ENCODE peak calls at places on chromosome 1, in ten cellular contexts. D is left lung; W is PC-3; B is A549; Y is hepatocyte; P is transverse colon; I is CD8-positive, alpha-beta T cell; V is pancreas; L is ovary; S is CD4-positive, CD25-positive, alpha-beta regulatory T cell. E is an unnamed sample.

GRCh38 chr1:205446828-205447227 is 9.0 kb downstream of the BLACAT1 start:
- DNase-seq in D (no peak), W (no peak), B (no peak), Y (no peak), P (no peak), I (no peak), V (no peak), L (no peak), S (no peak), E (peak; percentile 74)

GRCh38 chr1:187009320-187009719 is 180.6 kb downstream of the PLA2G4A start:
- DNase-seq in D (no peak), W (no peak), B (no peak), Y (no peak), P (no peak), I (no peak), V (no peak), L (no peak), S (no peak), E (no peak)

GRCh38 chr1:240831922-240832321 is 220.0 kb upstream of the GREM2 start:
- DNase-seq in D (no peak), W (peak; percentile 36), B (no peak), Y (no peak), P (no peak), I (no peak), V (no peak), L (no peak), S (no peak), E (no peak)

GRCh38 chr1:156797212-156797871 is 19.3 kb downstream of the SH2D2A start:
- DNase-seq in D (no peak), W (peak; percentile 85), B (peak; percentile 75), Y (peak; percentile 69), P (peak; percentile 50), I (peak; percentile 65), V (no peak), L (no peak), S (peak; percentile 81), E (peak; percentile 50)

GRCh38 chr1:218424528-218424927 is 79.4 kb downstream of the TGFB2 start:
- DNase-seq in D (no peak), W (peak; percentile 49), B (no peak), Y (no peak), P (no peak), I (no peak), V (no peak), L (no peak), S (no peak), E (peak; percentile 13)

GRCh38 chr1:65308781-65309316 is 494 bp upstream of the DNAJC6 start:
- DNase-seq in D (no peak), W (no peak), B (no peak), Y (no peak), P (no peak), I (no peak), V (no peak), L (no peak), S (no peak), E (no peak)

GRCh38 chr1:171221665-171222591 is 26.4 kb upstream of the FMO1 start:
- DNase-seq in D (no peak), W (peak; percentile 31), B (no peak), Y (no peak), P (no peak), I (no peak), V (no peak), L (peak; percentile 34), S (no peak), E (peak; percentile 46)

GRCh38 chr1:221268295-221268694 is 389.1 kb downstream of the HLX start:
- DNase-seq in D (no peak), W (peak; percentile 50), B (no peak), Y (no peak), P (no peak), I (no peak), V (no peak), L (no peak), S (no peak), E (peak; percentile 58)

GRCh38 chr1:99737016-99737415 is 29.4 kb downstream of the FRRS1 start:
- DNase-seq in D (no peak), W (peak; percentile 61), B (peak; percentile 29), Y (peak; percentile 42), P (peak; percentile 26), I (no peak), V (no peak), L (no peak), S (peak; percentile 11), E (peak; percentile 65)

GRCh38 chr1:167546935-167547334 is 6.6 kb downstream of the CREG1 start:
- DNase-seq in D (no peak), W (no peak), B (no peak), Y (no peak), P (no peak), I (no peak), V (no peak), L (no peak), S (no peak), E (no peak)

GRCh38 chr1:83692524-83693336 is 306.2 kb downstream of the TTLL7 start:
- DNase-seq in D (no peak), W (peak; percentile 16), B (no peak), Y (peak; percentile 38), P (no peak), I (peak; percentile 54), V (peak; percentile 19), L (no peak), S (peak; percentile 51), E (peak; percentile 63)

GRCh38 chr1:55039342-55040082 is at the start of gene PCSK9:
- DNase-seq in D (peak; percentile 88), W (peak; percentile 39), B (peak; percentile 39), Y (peak; percentile 77), P (no peak), I (no peak), V (peak; percentile 46), L (no peak), S (no peak), E (peak; percentile 51)

GRCh38 chr1:59601032-59601431 is 213.7 kb upstream of the HOOK1 start:
- DNase-seq in D (no peak), W (no peak), B (no peak), Y (no peak), P (peak; percentile 26), I (no peak), V (no peak), L (no peak), S (no peak), E (peak; percentile 15)

GRCh38 chr1:76425104-76425842 is 350.7 kb downstream of the ST6GALNAC3 start:
- DNase-seq in D (no peak), W (no peak), B (no peak), Y (no peak), P (no peak), I (no peak), V (no peak), L (no peak), S (no peak), E (peak; percentile 15)

GRCh38 chr1:197269053-197269452 is 1.0 kb downstream of the CRB1 start:
- DNase-seq in D (no peak), W (no peak), B (no peak), Y (no peak), P (no peak), I (no peak), V (no peak), L (no peak), S (no peak), E (no peak)

GRCh38 chr1:99507906-99508732 is 137.8 kb upstream of the PALMD start:
- DNase-seq in D (peak; percentile 73), W (no peak), B (no peak), Y (no peak), P (no peak), I (no peak), V (no peak), L (no peak), S (no peak), E (no peak)

GRCh38 chr1:247614625-247615024 is 9.2 kb downstream of the OR2G3 start:
- DNase-seq in D (no peak), W (no peak), B (no peak), Y (no peak), P (no peak), I (no peak), V (no peak), L (no peak), S (no peak), E (no peak)

GRCh38 chr1:165306543-165307434 is 49.7 kb downstream of the LMX1A start:
- DNase-seq in D (no peak), W (no peak), B (no peak), Y (no peak), P (no peak), I (no peak), V (no peak), L (no peak), S (no peak), E (no peak)

GRCh38 chr1:243529512-243529911 is 273.7 kb downstream of the SDCCAG8 start:
- DNase-seq in D (no peak), W (no peak), B (no peak), Y (no peak), P (no peak), I (no peak), V (no peak), L (no peak), S (no peak), E (no peak)

GRCh38 chr1:37387854-37388253 is 86.5 kb upstream of the ZC3H12A start:
- DNase-seq in D (no peak), W (no peak), B (no peak), Y (no peak), P (no peak), I (no peak), V (no peak), L (no peak), S (no peak), E (no peak)

GRCh38 chr1:190000365-190000872 is 477.2 kb downstream of the BRINP3 start:
- DNase-seq in D (no peak), W (peak; percentile 77), B (peak; percentile 24), Y (no peak), P (no peak), I (no peak), V (no peak), L (no peak), S (no peak), E (no peak)

GRCh38 chr1:1306070-1306660 is 1.6 kb downstream of the ACAP3 start:
- DNase-seq in D (no peak), W (no peak), B (no peak), Y (no peak), P (no peak), I (no peak), V (no peak), L (no peak), S (peak; percentile 47), E (no peak)
- H3K27ac ChIP-seq in D (peak overlapping the region; percentile 53), W (no peak overlapping the region), B (peak overlapping the region; percentile 87), Y (peak overlapping the region; percentile 93), P (peak overlapping the region; percentile 80), I (peak overlapping the region; percentile 16), V (no peak overlapping the region), L (no peak overlapping the region), S (peak overlapping the region; percentile 66), E (peak overlapping the region; percentile 11)

GRCh38 chr1:115680730-115681111 is 39.0 kb downstream of the VANGL1 start:
- DNase-seq in D (no peak), W (no peak), B (no peak), Y (no peak), P (no peak), I (no peak), V (no peak), L (no peak), S (no peak), E (no peak)
- H3K4me1 ChIP-seq in D (no peaks in the 10 kb centered on the region), W (peaks cover 37% of the 10 kb centered on the region), B (peaks cover 12% of the 10 kb centered on the region), Y (no peaks in the 10 kb centered on the region), P (no peaks in the 10 kb centered on the region), I (no peaks in the 10 kb centered on the region), V (no peaks in the 10 kb centered on the region), L (peaks cover 6% of the 10 kb centered on the region), S (no peaks in the 10 kb centered on the region), E (peaks cover 18% of the 10 kb centered on the region)

GRCh38 chr1:2969011-2969869 is 52.0 kb upstream of the ACTRT2 start:
- DNase-seq in D (peak; percentile 62), W (no peak), B (no peak), Y (no peak), P (no peak), I (no peak), V (no peak), L (no peak), S (no peak), E (no peak)
- H3K9me3 ChIP-seq in D (no peaks in the 10 kb centered on the region), W (peaks cover 4% of the 10 kb centered on the region), B (no peaks in the 10 kb centered on the region), Y (no peaks in the 10 kb centered on the region), P (no peaks in the 10 kb centered on the region), I (no peaks in the 10 kb centered on the region), V (no peaks in the 10 kb centered on the region), L (no peaks in the 10 kb centered on the region), S (no peaks in the 10 kb centered on the region), E (no peaks in the 10 kb centered on the region)

GRCh38 chr1:225880636-225881035 is 1.5 kb downstream of the TMEM63A start:
- DNase-seq in D (no peak), W (no peak), B (no peak), Y (no peak), P (no peak), I (no peak), V (no peak), L (no peak), S (no peak), E (no peak)
- H3K27ac ChIP-seq in D (peak overlapping the region; percentile 88), W (peak overlapping the region; percentile 98), B (no peak overlapping the region), Y (peak overlapping the region; percentile 98), P (peak overlapping the region; percentile 93), I (peak overlapping the region; percentile 65), V (peak overlapping the region; percentile 92), L (no peak overlapping the region), S (peak overlapping the region; percentile 82), E (no peak overlapping the region)